ENCODE peak calls at places on chromosomes 12 and 14, in six cellular contexts. H is right lobe of liver; N is CD8-positive, alpha-beta memory T cell; S is gastrocnemius medialis; T is suprapubic skin; M is adrenal gland. A is an unnamed sample. For H3K9me3, the result is how much of the 10 kb centered on the place peaks cover.

GRCh38 chr14:101709533-101709881 is 52.0 kb upstream of the PPP2R5C start:
- DNase-seq in H (no peak), N (no peak), S (no peak), T (peak), M (no peak), A (no peak)

GRCh38 chr12:6476496-6476895 is 6.0 kb upstream of the VAMP1 start:
- DNase-seq in H (no peak), N (no peak), S (no peak), T (no peak), M (no peak), A (no peak)

GRCh38 chr14:69559581-69560011 is 15.1 kb downstream of the CCDC177 start:
- DNase-seq in H (no peak), N (no peak), S (no peak), T (no peak), M (no peak), A (no peak)

GRCh38 chr14:68631058-68631690 is 161.7 kb downstream of the ZFP36L1 start:
- DNase-seq in H (no peak), N (no peak), S (no peak), T (no peak), M (no peak), A (no peak)

GRCh38 chr12:131089526-131090253 is 136.0 kb downstream of the ADGRD1 start:
- DNase-seq in H (peak), N (no peak), S (no peak), T (peak), M (no peak), A (no peak)

GRCh38 chr12:98578821-98579220 is 14.7 kb upstream of the SLC25A3 start:
- DNase-seq in H (no peak), N (no peak), S (no peak), T (no peak), M (no peak), A (no peak)

GRCh38 chr12:121955258-121956040 is 37.1 kb downstream of the CFAP251 start:
- DNase-seq in H (no peak), N (no peak), S (no peak), T (no peak), M (no peak), A (no peak)

GRCh38 chr14:20477211-20477876 is 8.1 kb downstream of the PNP start:
- DNase-seq in H (peak), N (peak), S (no peak), T (no peak), M (no peak), A (no peak)

GRCh38 chr12:50955697-50956096 is 3.4 kb downstream of the HIGD1C start:
- DNase-seq in H (no peak), N (no peak), S (no peak), T (no peak), M (no peak), A (no peak)

GRCh38 chr14:81269100-81269978 is 48.6 kb upstream of the GTF2A1 start:
- DNase-seq in H (no peak), N (no peak), S (no peak), T (no peak), M (no peak), A (no peak)

DNA sequence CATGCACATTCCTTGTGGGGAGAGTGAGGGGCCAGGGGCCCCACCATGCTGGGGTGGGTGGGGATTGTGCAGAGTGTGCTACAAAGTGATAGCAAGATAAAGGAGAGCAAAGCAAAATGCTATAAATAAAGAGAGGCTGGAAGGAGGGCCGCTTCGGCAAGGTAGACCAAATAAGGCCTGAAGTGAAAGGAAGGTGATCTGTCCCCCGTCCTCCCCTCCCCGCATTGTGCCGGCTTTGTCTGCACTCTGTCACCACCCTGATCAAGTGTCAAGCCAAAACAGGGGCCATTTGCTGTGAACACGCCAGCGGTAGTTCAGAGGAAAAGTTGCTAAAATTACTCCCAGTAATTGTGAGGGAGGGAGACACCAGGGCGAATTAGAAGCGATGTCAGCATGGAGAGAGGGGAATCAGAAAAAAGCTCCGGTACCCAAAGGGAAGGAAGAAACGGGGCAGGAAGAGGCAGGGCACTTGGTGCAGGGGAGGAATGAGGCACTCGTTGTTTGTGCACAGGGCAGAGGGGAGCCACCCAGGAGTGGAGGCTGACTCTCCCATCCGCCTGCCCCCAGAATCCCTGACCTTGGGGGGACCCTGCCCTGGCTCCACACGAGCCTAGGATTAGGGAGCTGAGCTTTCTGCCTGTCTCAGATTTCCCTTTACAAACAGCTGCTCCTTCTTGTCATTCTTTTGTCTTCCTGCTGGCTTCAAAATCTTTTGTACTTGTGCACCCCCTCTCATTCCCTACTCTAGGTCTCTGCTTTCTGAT is 2.9 kb upstream of the MYH7 start:
- DNase-seq in H (no peak), N (no peak), S (peak), T (no peak), M (no peak), A (peak)
- H3K9me3 ChIP-seq in H (under half), N (under half), S (under half), T (under half), M (under half), A (under half)

GRCh38 chr14:106021832-106022231 is 495.4 kb downstream of the TMEM121 start:
- DNase-seq in H (no peak), N (no peak), S (no peak), T (no peak), M (no peak), A (no peak)
- H3K9me3 ChIP-seq in H (under half), N (under half), S (under half), T (under half), M (under half), A (under half)

DNA sequence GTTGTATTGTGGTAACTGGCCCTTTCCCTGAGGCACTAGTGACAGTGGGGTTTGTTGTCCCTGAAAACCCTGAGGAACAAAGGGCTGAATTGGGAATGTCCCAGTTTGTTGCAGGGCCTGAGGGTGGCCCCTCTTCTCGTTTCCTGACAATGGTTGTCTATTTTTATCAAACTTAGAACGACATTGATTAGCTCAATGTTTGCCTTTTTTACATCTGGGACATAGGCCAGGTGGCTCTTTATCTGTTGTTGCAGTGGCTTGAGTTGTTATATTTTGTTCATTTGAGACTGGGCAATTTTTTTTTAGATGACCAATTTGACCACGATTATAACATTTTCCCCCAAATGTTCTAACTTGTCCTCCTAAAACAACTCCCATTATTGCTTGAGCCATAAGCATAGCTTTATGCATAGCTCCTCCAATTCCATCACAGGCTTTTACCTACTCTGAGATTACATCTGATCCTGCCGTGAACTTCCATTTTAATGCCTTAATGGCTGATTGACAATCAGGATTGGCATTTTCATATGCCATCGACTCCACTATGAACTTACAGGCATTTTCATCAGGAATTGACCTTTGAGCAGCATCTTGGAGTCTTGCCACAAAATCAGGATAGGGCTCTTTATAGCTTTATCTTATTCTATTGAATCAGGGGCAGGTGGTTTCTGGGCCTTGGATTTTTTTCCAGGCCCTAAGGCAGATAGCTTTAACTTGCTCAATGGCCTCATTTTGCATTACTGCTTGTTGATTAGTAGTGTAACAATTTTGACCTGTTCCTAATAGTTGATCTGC is 604.3 kb downstream of the ALG10 start:
- DNase-seq in H (no peak), N (no peak), S (no peak), T (no peak), M (no peak), A (no peak)
- H3K9me3 ChIP-seq in H (under half), N (under half), S (under half), T (under half), M (under half), A (under half)

GRCh38 chr14:79841433-79841832 is 369.9 kb downstream of the DIO2 start:
- DNase-seq in H (peak), N (no peak), S (no peak), T (no peak), M (no peak), A (no peak)
- H3K9me3 ChIP-seq in H (under half), N (under half), S (under half), T (under half), M (under half), A (under half)

GRCh38 chr14:99517046-99517642 is 35.9 kb downstream of the CCNK start:
- DNase-seq in H (peak), N (no peak), S (peak), T (peak), M (no peak), A (peak)
- H3K9me3 ChIP-seq in H (under half), N (under half), S (under half), T (under half), M (under half), A (under half)

GRCh38 chr12:133046698-133047097 is 9.4 kb downstream of the ZNF84 start:
- DNase-seq in H (no peak), N (no peak), S (no peak), T (no peak), M (no peak), A (no peak)
- H3K9me3 ChIP-seq in H (half or more), N (half or more), S (half or more), T (half or more), M (under half), A (half or more)

GRCh38 chr14:38209572-38210159 is 2.0 kb downstream of the SSTR1 start:
- DNase-seq in H (peak), N (no peak), S (no peak), T (no peak), M (no peak), A (no peak)
- H3K9me3 ChIP-seq in H (under half), N (under half), S (under half), T (under half), M (under half), A (under half)

GRCh38 chr12:4434721-4435425 is 10.7 kb downstream of the FGF6 start:
- DNase-seq in H (no peak), N (no peak), S (no peak), T (peak), M (no peak), A (no peak)

GRCh38 chr12:4434299-4434698 is 11.3 kb downstream of the FGF6 start:
- DNase-seq in H (no peak), N (no peak), S (no peak), T (peak), M (no peak), A (no peak)

GRCh38 chr12:4432878-4433820 is 12.5 kb downstream of the FGF6 start:
- DNase-seq in H (no peak), N (no peak), S (peak), T (no peak), M (no peak), A (peak)

GRCh38 chr12:4438834-4439596 is 6.6 kb downstream of the FGF6 start:
- DNase-seq in H (no peak), N (no peak), S (no peak), T (peak), M (no peak), A (no peak)

GRCh38 chr12:4435537-4435936 is 10.1 kb downstream of the FGF6 start:
- DNase-seq in H (no peak), N (no peak), S (no peak), T (no peak), M (no peak), A (no peak)
- H3K9me3 ChIP-seq in H (under half), N (under half), S (under half), T (under half), M (under half), A (under half)

A was measured in psoas muscle.